ENCODE peak calls at places on chromosomes 2 and 18, in six cellular contexts. B is osteoblast, Q is MM.1S, Y is mesendoderm, W is IMR-90, N is A549. L is an unnamed sample.

GRCh38 chr2:17620280-17620679 is 79.8 kb downstream of the VSNL1 start:
- DNase-seq in B (no peak), Q (no peak), Y (no peak), W (peak; percentile 4), N (no peak), L (no peak)

GRCh38 chr18:51957001-51957400 is 383.0 kb upstream of the DCC start:
- DNase-seq in B (no peak), Q (no peak), Y (peak; percentile 23), W (no peak), N (no peak), L (no peak)

GRCh38 chr2:151051584-151052220 is 210.0 kb downstream of the RBM43 start:
- DNase-seq in B (peak; percentile 44), Q (peak; percentile 55), Y (peak; percentile 37), W (peak; percentile 67), N (peak; percentile 49), L (peak; percentile 47)

GRCh38 chr2:225668606-225669266 is 269.2 kb downstream of the NYAP2 start:
- DNase-seq in B (peak; percentile 41), Q (peak; percentile 76), Y (peak; percentile 72), W (peak; percentile 81), N (peak; percentile 75), L (peak; percentile 27)

GRCh38 chr2:45690223-45690622 is 38.7 kb downstream of the PRKCE start:
- DNase-seq in B (no peak), Q (no peak), Y (no peak), W (no peak), N (no peak), L (no peak)

GRCh38 chr18:23740105-23740830 is 51.0 kb downstream of the LAMA3 start:
- DNase-seq in B (no peak), Q (no peak), Y (no peak), W (no peak), N (peak; percentile 25), L (no peak)

GRCh38 chr18:3457261-3457724 is 7.3 kb downstream of the TGIF1 start:
- DNase-seq in B (no peak), Q (no peak), Y (no peak), W (no peak), N (peak; percentile 58), L (no peak)

GRCh38 chr2:27640722-27641245 is 11.9 kb downstream of the GPN1 start:
- DNase-seq in B (no peak), Q (no peak), Y (no peak), W (no peak), N (no peak), L (no peak)

GRCh38 chr2:133792223-133792622 is 224.0 kb upstream of the NCKAP5 start:
- DNase-seq in B (no peak), Q (no peak), Y (no peak), W (no peak), N (no peak), L (no peak)

GRCh38 chr2:226795281-226796011 is 4.2 kb downstream of the IRS1 start:
- DNase-seq in B (peak; percentile 95), Q (no peak), Y (no peak), W (peak; percentile 56), N (no peak), L (peak; percentile 13)

GRCh38 chr2:36338124-36338826 is 17.3 kb upstream of the CRIM1 start:
- DNase-seq in B (no peak), Q (no peak), Y (peak; percentile 70), W (no peak), N (no peak), L (no peak)

GRCh38 chr2:149019768-149020167 is 18.7 kb upstream of the LYPD6B start:
- DNase-seq in B (no peak), Q (no peak), Y (no peak), W (no peak), N (no peak), L (no peak)

GRCh38 chr18:26004827-26005226 is 85.6 kb downstream of the SS18 start:
- DNase-seq in B (no peak), Q (no peak), Y (peak; percentile 35), W (no peak), N (no peak), L (no peak)

GRCh38 chr18:8800041-8800441 is 94.7 kb downstream of the MTCL1 start:
- DNase-seq in B (peak; percentile 78), Q (no peak), Y (no peak), W (peak; percentile 89), N (no peak), L (no peak)

GRCh38 chr2:232076736-232077135 is 115.2 kb downstream of the DIS3L2 start:
- DNase-seq in B (no peak), Q (no peak), Y (peak; percentile 18), W (peak; percentile 22), N (no peak), L (no peak)

GRCh38 chr2:176106636-176107539 is at the start of gene HOXD11:
- DNase-seq in B (peak; percentile 93), Q (no peak), Y (peak; percentile 75), W (no peak), N (peak; percentile 70), L (no peak)

GRCh38 chr2:227479865-227480475 is 8.0 kb downstream of the AGFG1 start:
- DNase-seq in B (no peak), Q (no peak), Y (no peak), W (peak; percentile 58), N (peak; percentile 65), L (no peak)

GRCh38 chr2:222440670-222441422 is 16.5 kb downstream of the SGPP2 start:
- DNase-seq in B (no peak), Q (no peak), Y (peak; percentile 39), W (peak; percentile 71), N (peak; percentile 18), L (no peak)

GRCh38 chr18:75293591-75293990 is 83.0 kb downstream of the TSHZ1 start:
- DNase-seq in B (no peak), Q (no peak), Y (no peak), W (peak; percentile 26), N (no peak), L (no peak)

GRCh38 chr18:35024965-35025364 is 16.2 kb upstream of the MAPRE2 start:
- DNase-seq in B (no peak), Q (no peak), Y (no peak), W (peak; percentile 89), N (peak; percentile 10), L (no peak)

GRCh38 chr2:191327484-191327883 is 82.3 kb downstream of the MYO1B start:
- DNase-seq in B (no peak), Q (no peak), Y (no peak), W (no peak), N (no peak), L (no peak)

GRCh38 chr2:218005028-218005427 is 2.2 kb upstream of the TNS1 start:
- DNase-seq in B (peak; percentile 65), Q (no peak), Y (no peak), W (no peak), N (no peak), L (no peak)

GRCh38 chr2:218002103-218002502 is 692 bp downstream of the TNS1 start:
- DNase-seq in B (peak; percentile 52), Q (no peak), Y (no peak), W (no peak), N (no peak), L (no peak)

GRCh38 chr2:218003994-218004419 is 1.2 kb upstream of the TNS1 start:
- DNase-seq in B (peak; percentile 94), Q (no peak), Y (no peak), W (peak; percentile 95), N (peak; percentile 73), L (no peak)

GRCh38 chr2:218002792-218003191 is at the start of gene TNS1:
- DNase-seq in B (peak; percentile 70), Q (no peak), Y (no peak), W (peak; percentile 65), N (no peak), L (no peak)

GRCh38 chr2:218003265-218003950 is 613 bp upstream of the TNS1 start:
- DNase-seq in B (peak; percentile 76), Q (no peak), Y (no peak), W (peak; percentile 55), N (no peak), L (no peak)
- H3K27ac ChIP-seq in B (peak overlapping the region; percentile 91), Q (no peak overlapping the region), Y (no peak overlapping the region), W (peak overlapping the region; percentile 94), N (peak overlapping the region; percentile 74), L (no peak overlapping the region)

GRCh38 chr2:55861733-55862132 is 61.8 kb downstream of the EFEMP1 start:
- DNase-seq in B (no peak), Q (no peak), Y (no peak), W (peak; percentile 31), N (no peak), L (no peak)
- H3K4me2 ChIP-seq in B (peak overlapping the region; percentile 56), Q (no peak overlapping the region), Y (no peak overlapping the region), W (peak overlapping the region; percentile 76), N (peak overlapping the region; percentile 67), L (no peak overlapping the region)

DNA sequence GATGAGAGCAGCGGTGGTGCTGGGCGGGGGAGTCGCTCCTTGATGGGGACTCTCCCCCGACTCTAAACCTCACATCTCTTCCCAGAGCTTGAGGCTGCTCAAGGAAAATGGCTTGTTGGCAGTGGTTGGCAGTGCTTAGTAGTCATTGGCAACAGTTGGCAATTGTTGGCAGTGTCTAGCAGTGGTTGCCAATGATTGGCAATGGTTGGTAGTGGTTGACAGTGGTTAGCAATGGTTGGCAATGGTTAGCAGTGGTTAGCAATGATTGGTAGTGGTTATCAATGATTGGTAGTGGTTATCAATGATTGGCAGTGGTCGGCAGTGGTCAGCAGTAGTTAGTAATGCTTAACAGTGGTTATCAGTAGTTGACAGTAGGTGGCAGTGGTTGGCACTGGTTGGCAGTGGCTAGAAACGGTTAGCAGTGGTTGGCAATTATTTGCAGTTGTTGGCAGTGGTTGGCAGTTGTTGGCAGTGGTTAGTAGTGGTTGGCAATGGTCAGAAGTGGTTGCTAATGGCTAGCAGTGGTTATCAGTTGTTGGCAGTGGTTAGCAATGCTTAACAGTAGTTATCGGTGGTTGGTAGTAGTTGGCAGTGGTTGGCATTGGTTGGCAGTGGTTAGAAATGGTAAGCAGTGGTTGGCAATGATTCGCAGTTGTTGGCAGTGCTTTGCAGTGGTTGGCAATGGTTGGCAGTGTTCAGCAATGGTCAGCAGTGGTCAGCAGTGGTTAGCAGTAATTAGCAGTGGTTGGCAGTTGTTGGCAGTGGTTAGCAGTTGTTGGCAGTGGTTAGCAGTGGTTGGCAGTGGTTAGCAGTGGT is 85.4 kb upstream of the OTOS start:
- DNase-seq in B (peak; percentile 43), Q (no peak), Y (no peak), W (no peak), N (no peak), L (no peak)
- H3K27ac ChIP-seq in B (no peak overlapping the region), Q (no peak overlapping the region), Y (no peak overlapping the region), W (no peak overlapping the region), N (no peak overlapping the region), L (no peak overlapping the region)

GRCh38 chr2:39492701-39493100 is 55.6 kb upstream of the MAP4K3 start:
- DNase-seq in B (no peak), Q (peak; percentile 35), Y (no peak), W (no peak), N (no peak), L (no peak)

GRCh38 chr2:39494784-39495251 is 57.7 kb upstream of the MAP4K3 start:
- DNase-seq in B (peak; percentile 85), Q (no peak), Y (peak; percentile 89), W (peak; percentile 98), N (peak; percentile 89), L (no peak)

GRCh38 chr2:39492095-39492590 is 55.1 kb upstream of the MAP4K3 start:
- DNase-seq in B (peak; percentile 89), Q (peak; percentile 94), Y (no peak), W (peak; percentile 98), N (peak; percentile 80), L (no peak)

GRCh38 chr2:39490586-39490985 is 53.5 kb upstream of the MAP4K3 start:
- DNase-seq in B (no peak), Q (no peak), Y (no peak), W (no peak), N (no peak), L (no peak)

DNA sequence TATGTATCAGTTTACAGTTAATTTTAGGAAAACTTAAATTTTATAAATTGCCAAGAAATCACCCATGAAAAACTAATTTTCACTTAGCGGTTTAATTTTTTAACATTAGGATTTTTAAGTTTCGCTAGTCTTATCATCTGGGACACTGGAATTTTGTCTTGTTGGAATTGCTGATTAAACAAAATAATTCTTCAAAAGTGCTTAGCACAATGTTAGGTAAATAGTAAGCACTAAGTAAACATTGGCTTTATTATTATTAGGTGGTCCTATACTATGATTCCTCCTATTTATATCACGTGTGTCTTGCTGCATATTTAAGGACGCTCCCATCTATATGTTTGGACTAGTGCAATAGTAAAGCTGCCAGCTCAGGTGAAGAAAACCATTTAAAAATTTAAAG is 54.6 kb upstream of the MAP4K3 start:
- DNase-seq in B (no peak), Q (no peak), Y (no peak), W (no peak), N (no peak), L (no peak)
- H3K4me2 ChIP-seq in B (peak overlapping the region; percentile 33), Q (peak overlapping the region; percentile 76), Y (no peak overlapping the region), W (no peak overlapping the region), N (peak overlapping the region; percentile 71), L (no peak overlapping the region)

L was measured in DND-41.